ENCODE peak calls at places on chromosomes 13 and 19, in nine cellular contexts. Y is NCI-H2081, B is pulmonary artery endothelial cell, U is HT1080, O is WERI-Rb-1, X is right atrium auricular region, T is A549, V is kidney epithelial cell, N is A172. S is an unnamed sample.

GRCh38 chr13:41411536-41411935 is 45.8 kb upstream of the RGCC start:
- DNase-seq in N (peak), B (no peak), Y (no peak), V (no peak), X (no peak), U (peak), T (peak), O (peak), S (peak)

GRCh38 chr13:100859861-100860260 is 185.3 kb upstream of the TMTC4 start:
- DNase-seq in X (no peak), N (no peak), T (no peak), B (no peak), U (no peak), O (no peak), Y (no peak), V (no peak), S (no peak)

GRCh38 chr13:76286178-76286577 is 600.0 kb downstream of the KCTD12 start:
- DNase-seq in X (no peak), Y (no peak), B (no peak), T (no peak), N (no peak), V (no peak), O (no peak), U (no peak), S (no peak)

GRCh38 chr19:17406039-17406886 is 833 bp upstream of the BST2 start:
- DNase-seq in X (no peak), N (peak), T (no peak), Y (no peak), O (no peak), V (no peak), U (peak), B (no peak), S (no peak)

GRCh38 chr13:27079421-27079958 is 92.1 kb downstream of the USP12 start:
- DNase-seq in X (no peak), T (no peak), U (peak), N (peak), V (peak), O (no peak), Y (no peak), B (no peak), S (no peak)

GRCh38 chr13:41601718-41602445 is 144.5 kb downstream of the RGCC start:
- DNase-seq in Y (no peak), X (no peak), U (peak), O (no peak), V (no peak), B (no peak), N (no peak), T (no peak), S (no peak)

GRCh38 chr19:31257025-31257424 is 92.2 kb downstream of the TSHZ3 start:
- DNase-seq in N (no peak), X (no peak), Y (no peak), O (no peak), U (no peak), V (no peak), T (no peak), B (no peak), S (no peak)

GRCh38 chr13:99655351-99656091 is 154.2 kb downstream of the TM9SF2 start:
- DNase-seq in O (no peak), N (peak), Y (no peak), T (peak), X (no peak), V (peak), U (peak), B (no peak), S (no peak)

GRCh38 chr13:102090532-102090931 is 311.3 kb downstream of the FGF14 start:
- DNase-seq in O (no peak), U (no peak), T (no peak), N (no peak), V (no peak), Y (no peak), B (no peak), X (no peak), S (no peak)

GRCh38 chr19:11652492-11652891 is 55.2 kb downstream of the ZNF627 start:
- DNase-seq in N (no peak), B (no peak), U (no peak), Y (no peak), X (no peak), O (no peak), T (peak), V (no peak), S (no peak)

GRCh38 chr19:2775556-2776430 is 7.3 kb downstream of the SGTA start:
- DNase-seq in T (no peak), X (peak), O (no peak), B (no peak), V (no peak), Y (no peak), N (peak), U (no peak), S (no peak)